ENCODE peak calls at places on chromosomes 16 and 17, in five cellular contexts. One of them, this sample, is unnamed.

GRCh38 chr16:86919531-86920305 is 341.4 kb downstream of the FOXL1 start:
- DNase-seq in heart right ventricle: no peak
- DNase-seq in GM23248: no peak
- DNase-seq in HepG2: no peak
- DNase-seq in psoas muscle: no peak
- DNase-seq in this sample: no peak

GRCh38 chr17:47423406-47424295 is 99.9 kb downstream of the EFCAB13 start:
- DNase-seq in psoas muscle: peak
- DNase-seq in GM23248: no peak
- DNase-seq in HepG2: no peak
- DNase-seq in heart right ventricle: peak
- DNase-seq in this sample: no peak

GRCh38 chr17:72556944-72557826 is 436.4 kb downstream of the SOX9 start:
- DNase-seq in psoas muscle: peak
- DNase-seq in HepG2: peak
- DNase-seq in GM23248: peak
- DNase-seq in heart right ventricle: peak
- DNase-seq in this sample: peak

GRCh38 chr16:67672739-67673662 is 6.4 kb downstream of the C16orf86 start:
- DNase-seq in psoas muscle: peak
- DNase-seq in GM23248: peak
- DNase-seq in HepG2: peak
- DNase-seq in heart right ventricle: peak
- DNase-seq in this sample: peak

GRCh38 chr16:3431779-3432219 is 11.5 kb downstream of the ZNF597 start:
- DNase-seq in psoas muscle: peak
- DNase-seq in GM23248: peak
- DNase-seq in HepG2: no peak
- DNase-seq in heart right ventricle: peak
- DNase-seq in this sample: no peak

GRCh38 chr16:60331168-60331567 is 1597.1 kb upstream of the GOT2 start:
- DNase-seq in psoas muscle: no peak
- DNase-seq in GM23248: no peak
- DNase-seq in heart right ventricle: no peak
- DNase-seq in HepG2: no peak
- DNase-seq in this sample: no peak

GRCh38 chr17:65228734-65229390 is 91.7 kb downstream of the RGS9 start:
- DNase-seq in psoas muscle: no peak
- DNase-seq in HepG2: no peak
- DNase-seq in heart right ventricle: no peak
- DNase-seq in GM23248: peak
- DNase-seq in this sample: no peak

GRCh38 chr16:88382491-88383400 is at the start of gene ZNF469:
- DNase-seq in heart right ventricle: no peak
- DNase-seq in HepG2: no peak
- DNase-seq in GM23248: peak
- DNase-seq in psoas muscle: peak
- DNase-seq in this sample: no peak

GRCh38 chr17:1275962-1276736 is 3.3 kb upstream of the TRARG1 start:
- DNase-seq in heart right ventricle: peak
- DNase-seq in GM23248: peak
- DNase-seq in HepG2: peak
- DNase-seq in psoas muscle: peak
- DNase-seq in this sample: peak

GRCh38 chr17:72687941-72688340 is 404.5 kb downstream of the SLC39A11 start:
- DNase-seq in GM23248: no peak
- DNase-seq in heart right ventricle: no peak
- DNase-seq in psoas muscle: no peak
- DNase-seq in HepG2: no peak
- DNase-seq in this sample: no peak

GRCh38 chr17:43940630-43941029 is 1.6 kb downstream of the PPY start:
- DNase-seq in HepG2: peak
- DNase-seq in heart right ventricle: no peak
- DNase-seq in GM23248: peak
- DNase-seq in psoas muscle: no peak
- DNase-seq in this sample: no peak

GRCh38 chr17:9343513-9343912 is 232.1 kb downstream of the STX8 start:
- DNase-seq in psoas muscle: no peak
- DNase-seq in GM23248: no peak
- DNase-seq in heart right ventricle: no peak
- DNase-seq in HepG2: no peak
- DNase-seq in this sample: no peak

GRCh38 chr17:45904886-45905285 is 10.5 kb downstream of the MAPT start:
- DNase-seq in GM23248: no peak
- DNase-seq in heart right ventricle: no peak
- DNase-seq in psoas muscle: no peak
- DNase-seq in HepG2: no peak
- DNase-seq in this sample: no peak

GRCh38 chr17:82817947-82818346 is 21.9 kb downstream of the ZNF750 start:
- DNase-seq in GM23248: peak
- DNase-seq in HepG2: no peak
- DNase-seq in psoas muscle: no peak
- DNase-seq in heart right ventricle: no peak
- DNase-seq in this sample: no peak

GRCh38 chr17:10752696-10753095 is 22.9 kb upstream of the TMEM220 start:
- DNase-seq in psoas muscle: no peak
- DNase-seq in GM23248: no peak
- DNase-seq in heart right ventricle: no peak
- DNase-seq in HepG2: no peak
- DNase-seq in this sample: no peak

GRCh38 chr17:61409301-61410099 is 9.9 kb downstream of the TBX2 start:
- DNase-seq in GM23248: peak
- DNase-seq in psoas muscle: peak
- DNase-seq in heart right ventricle: peak
- DNase-seq in HepG2: no peak
- DNase-seq in this sample: no peak

GRCh38 chr16:4393243-4393606 is 21.6 kb downstream of the VASN start:
- DNase-seq in GM23248: peak
- DNase-seq in HepG2: no peak
- DNase-seq in psoas muscle: peak
- DNase-seq in heart right ventricle: no peak
- DNase-seq in this sample: no peak

GRCh38 chr17:80123791-80124190 is 22.4 kb downstream of the GAA start:
- DNase-seq in psoas muscle: peak
- DNase-seq in heart right ventricle: no peak
- DNase-seq in HepG2: no peak
- DNase-seq in GM23248: peak
- DNase-seq in this sample: no peak

GRCh38 chr17:41909088-41909487 is 9.7 kb downstream of the ACLY start:
- DNase-seq in HepG2: no peak
- DNase-seq in GM23248: no peak
- DNase-seq in heart right ventricle: no peak
- DNase-seq in psoas muscle: no peak
- DNase-seq in this sample: no peak

GRCh38 chr17:6498798-6499540 is 54.7 kb downstream of the PIMREG start:
- DNase-seq in GM23248: no peak
- DNase-seq in heart right ventricle: no peak
- DNase-seq in psoas muscle: no peak
- DNase-seq in HepG2: no peak
- DNase-seq in this sample: no peak

GRCh38 chr16:28569011-28569410 is 15.3 kb downstream of the SGF29 start:
- DNase-seq in HepG2: no peak
- DNase-seq in heart right ventricle: no peak
- DNase-seq in psoas muscle: no peak
- DNase-seq in GM23248: peak
- DNase-seq in this sample: no peak

GRCh38 chr17:31593806-31594205 is 202.3 kb downstream of the RAB11FIP4 start:
- DNase-seq in heart right ventricle: peak
- DNase-seq in psoas muscle: peak
- DNase-seq in HepG2: no peak
- DNase-seq in GM23248: peak
- DNase-seq in this sample: no peak

GRCh38 chr17:73211745-73212144 is 18.9 kb downstream of the COG1 start:
- DNase-seq in heart right ventricle: no peak
- DNase-seq in GM23248: no peak
- DNase-seq in psoas muscle: no peak
- DNase-seq in HepG2: no peak
- DNase-seq in this sample: no peak

GRCh38 chr16:89870440-89870839 is 3.0 kb upstream of the TCF25 start:
- DNase-seq in GM23248: no peak
- DNase-seq in psoas muscle: no peak
- DNase-seq in heart right ventricle: no peak
- DNase-seq in HepG2: no peak
- DNase-seq in this sample: no peak

GRCh38 chr17:48997827-48998556 is 807 bp downstream of the IGF2BP1 start:
- DNase-seq in GM23248: no peak
- DNase-seq in psoas muscle: no peak
- DNase-seq in HepG2: no peak
- DNase-seq in heart right ventricle: no peak
- DNase-seq in this sample: no peak

GRCh38 chr17:57294629-57295501 is 38.5 kb downstream of the MSI2 start:
- DNase-seq in heart right ventricle: peak
- DNase-seq in GM23248: no peak
- DNase-seq in psoas muscle: peak
- DNase-seq in HepG2: peak
- DNase-seq in this sample: no peak

GRCh38 chr16:48885456-48885855 is 275.5 kb upstream of the N4BP1 start:
- DNase-seq in HepG2: no peak
- DNase-seq in psoas muscle: no peak
- DNase-seq in heart right ventricle: no peak
- DNase-seq in GM23248: no peak
- DNase-seq in this sample: no peak

GRCh38 chr16:28192811-28193529 is 18.8 kb downstream of the XPO6 start:
- DNase-seq in psoas muscle: no peak
- DNase-seq in GM23248: no peak
- DNase-seq in HepG2: no peak
- DNase-seq in heart right ventricle: no peak
- DNase-seq in this sample: no peak

GRCh38 chr16:56348168-56349085 is 76.9 kb downstream of the AMFR start:
- DNase-seq in HepG2: no peak
- DNase-seq in heart right ventricle: no peak
- DNase-seq in psoas muscle: peak
- DNase-seq in GM23248: peak
- DNase-seq in this sample: no peak

GRCh38 chr16:12459401-12459791 is 344.3 kb downstream of the CPPED1 start:
- DNase-seq in heart right ventricle: peak
- DNase-seq in HepG2: no peak
- DNase-seq in GM23248: no peak
- DNase-seq in psoas muscle: peak
- DNase-seq in this sample: peak

GRCh38 chr16:12461201-12461600 is 342.5 kb downstream of the CPPED1 start:
- DNase-seq in heart right ventricle: no peak
- DNase-seq in psoas muscle: no peak
- DNase-seq in HepG2: no peak
- DNase-seq in GM23248: no peak
- DNase-seq in this sample: no peak

GRCh38 chr16:12458051-12458450 is 345.6 kb downstream of the CPPED1 start:
- DNase-seq in heart right ventricle: no peak
- DNase-seq in psoas muscle: no peak
- DNase-seq in HepG2: no peak
- DNase-seq in GM23248: no peak
- DNase-seq in this sample: no peak

GRCh38 chr16:12458591-12459400 is 344.9 kb downstream of the CPPED1 start:
- DNase-seq in GM23248: no peak
- DNase-seq in psoas muscle: no peak
- DNase-seq in heart right ventricle: no peak
- DNase-seq in HepG2: no peak
- DNase-seq in this sample: peak

GRCh38 chr16:12459993-12460392 is 343.7 kb downstream of the CPPED1 start:
- DNase-seq in GM23248: no peak
- DNase-seq in HepG2: no peak
- DNase-seq in psoas muscle: no peak
- DNase-seq in heart right ventricle: no peak
- DNase-seq in this sample: no peak
- H3K27ac ChIP-seq in GM23248: no peak
- H3K27ac ChIP-seq in HepG2: no peak
- H3K27ac ChIP-seq in psoas muscle: no peak
- H3K27ac ChIP-seq in heart right ventricle: peak
- H3K27ac ChIP-seq in this sample: no peak

DNA sequence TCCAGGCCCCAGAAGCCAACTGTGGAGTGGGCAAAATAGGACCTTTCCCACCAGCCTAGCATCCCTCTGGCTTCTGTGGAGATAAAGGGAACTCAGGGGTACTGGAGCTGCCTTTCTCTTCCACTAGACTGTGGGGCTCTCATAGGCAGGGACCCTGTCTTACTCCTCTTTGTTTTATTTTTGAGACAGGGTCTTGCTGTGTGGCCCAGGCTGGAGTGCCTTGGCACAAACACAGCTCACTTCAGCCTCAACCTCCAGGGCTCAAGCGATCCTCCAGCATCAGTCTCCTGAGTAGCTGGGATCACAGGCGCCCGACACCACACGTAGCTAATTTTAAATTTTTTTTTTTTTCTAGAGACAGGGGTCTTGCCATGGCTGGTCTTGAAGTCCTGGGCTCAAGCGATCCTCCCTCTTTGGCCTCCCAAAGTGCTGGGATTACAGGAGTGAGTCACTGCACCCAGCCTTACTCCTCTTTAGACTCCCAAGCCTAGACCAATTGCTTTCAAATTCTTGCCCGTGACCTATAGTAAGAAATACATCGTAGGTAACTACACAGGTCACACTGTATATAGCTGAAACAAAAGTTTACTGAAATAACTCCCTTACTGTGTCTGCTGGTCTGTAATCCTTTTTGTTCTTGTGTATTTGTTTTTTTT is 2.6 kb downstream of the RAI1 start:
- DNase-seq in HepG2: no peak
- DNase-seq in heart right ventricle: no peak
- DNase-seq in psoas muscle: no peak
- DNase-seq in GM23248: peak
- DNase-seq in this sample: no peak
- H3K27ac ChIP-seq in HepG2: peak
- H3K27ac ChIP-seq in heart right ventricle: peak
- H3K27ac ChIP-seq in psoas muscle: no peak
- H3K27ac ChIP-seq in GM23248: peak
- H3K27ac ChIP-seq in this sample: peak

DNA sequence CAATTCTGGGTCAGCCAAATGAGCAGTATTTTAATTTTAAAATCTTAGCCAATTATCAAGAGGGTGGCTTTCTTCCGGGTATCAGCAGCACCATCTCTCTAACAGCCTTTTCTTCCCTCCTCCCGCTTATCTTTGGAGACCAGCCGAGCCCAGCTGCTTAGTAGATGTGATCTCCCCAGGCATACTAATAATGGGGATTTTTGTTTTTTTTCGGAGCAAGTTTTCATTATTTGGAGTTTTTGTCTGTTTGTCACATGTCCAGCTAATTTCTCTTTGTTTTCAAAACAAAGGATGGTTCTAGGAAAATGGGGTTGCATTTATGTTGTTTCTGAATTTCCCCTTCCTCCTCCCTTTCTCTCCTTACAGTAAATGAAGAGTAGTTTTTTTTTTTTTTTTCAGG is 170.5 kb upstream of the MPHOSPH6 start:
- DNase-seq in GM23248: no peak
- DNase-seq in HepG2: no peak
- DNase-seq in heart right ventricle: no peak
- DNase-seq in psoas muscle: no peak
- DNase-seq in this sample: no peak
- H3K27ac ChIP-seq in GM23248: no peak
- H3K27ac ChIP-seq in HepG2: no peak
- H3K27ac ChIP-seq in heart right ventricle: no peak
- H3K27ac ChIP-seq in psoas muscle: no peak
- H3K27ac ChIP-seq in this sample: peak

DNA sequence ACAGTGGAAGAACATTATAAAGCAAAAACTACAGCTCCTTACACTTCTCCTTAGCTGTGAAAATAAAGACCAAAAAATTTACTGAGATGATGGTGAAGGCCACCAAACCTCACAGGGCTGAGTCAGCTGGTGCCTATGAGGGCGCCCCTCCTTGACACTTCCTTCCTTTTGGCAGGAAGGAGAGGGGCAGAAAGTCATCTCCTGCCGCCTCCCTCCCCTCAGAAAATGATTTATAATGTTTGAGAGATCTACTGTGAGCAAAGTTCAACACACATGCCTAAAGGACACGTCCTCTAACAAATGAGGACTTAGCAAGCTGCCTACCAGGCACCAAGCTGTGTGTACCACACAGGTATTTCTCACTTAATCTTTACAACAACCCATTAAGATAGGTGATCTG is 245.7 kb downstream of the PRKCA start:
- DNase-seq in GM23248: peak
- DNase-seq in heart right ventricle: no peak
- DNase-seq in HepG2: peak
- DNase-seq in psoas muscle: no peak
- DNase-seq in this sample: no peak
- H3K27ac ChIP-seq in GM23248: peak
- H3K27ac ChIP-seq in heart right ventricle: peak
- H3K27ac ChIP-seq in HepG2: peak
- H3K27ac ChIP-seq in psoas muscle: no peak
- H3K27ac ChIP-seq in this sample: no peak